ENCODE peak calls at places on chromosomes 12 and 14, in six cellular contexts. X is fibroblast of the aortic adventitia, V is psoas muscle, S is PC-9, F is colonic mucosa, K is neural progenitor cell. J is an unnamed sample.

GRCh38 chr12:104464899-104465298 is 8.2 kb downstream of the CHST11 start:
- DNase-seq in S (no peak), X (no peak), K (no peak), F (no peak), V (no peak), J (no peak)

GRCh38 chr12:48001426-48002178 is 2.7 kb downstream of the COL2A1 start:
- DNase-seq in S (peak; percentile 41), F (peak; percentile 69), V (peak; percentile 55), X (peak; percentile 23), K (peak; percentile 90), J (no peak)

GRCh38 chr12:17151917-17152316 is 546.0 kb upstream of the LMO3 start:
- DNase-seq in K (no peak), F (no peak), S (no peak), X (no peak), V (no peak), J (no peak)

GRCh38 chr12:49560695-49561094 is 7.2 kb downstream of the MCRS1 start:
- DNase-seq in V (no peak), S (no peak), X (no peak), F (no peak), K (no peak), J (no peak)

GRCh38 chr12:233615-233968 is 19.6 kb upstream of the SLC6A12 start:
- DNase-seq in S (no peak), X (no peak), F (no peak), K (no peak), V (no peak), J (no peak)

GRCh38 chr14:21278632-21279031 is 1.3 kb upstream of the RPGRIP1 start:
- DNase-seq in F (no peak), K (no peak), X (no peak), S (no peak), V (no peak), J (no peak)

GRCh38 chr12:124428136-124428791 is 133.4 kb downstream of the RFLNA start:
- DNase-seq in V (peak; percentile 62), S (no peak), X (peak; percentile 80), K (no peak), F (no peak), J (no peak)

GRCh38 chr14:68526420-68527105 is 266.3 kb downstream of the ZFP36L1 start:
- DNase-seq in F (no peak), K (no peak), S (peak; percentile 74), X (peak; percentile 37), V (no peak), J (no peak)

GRCh38 chr12:46177842-46178608 is 90.8 kb downstream of the SLC38A1 start:
- DNase-seq in S (no peak), K (no peak), X (no peak), V (no peak), F (no peak), J (peak; percentile 49)

GRCh38 chr12:51082561-51083139 is 746 bp downstream of the CSRNP2 start:
- DNase-seq in F (peak; percentile 39), V (no peak), X (peak; percentile 47), K (no peak), S (peak; percentile 12), J (peak; percentile 14)

GRCh38 chr14:64296561-64296960 is 2.4 kb upstream of the ESR2 start:
- DNase-seq in K (no peak), V (no peak), F (no peak), S (no peak), X (peak; percentile 27), J (no peak)

GRCh38 chr12:131710464-131711457 is at the start of gene SFSWAP:
- DNase-seq in X (peak; percentile 83), S (peak; percentile 59), V (peak; percentile 82), K (peak; percentile 87), F (peak; percentile 79), J (peak; percentile 90)
- TF ChIP-seq CTCF in X (no peak), S (no peak), V (no peak), K (no peak), F (no peak), J (no peak)

DNA sequence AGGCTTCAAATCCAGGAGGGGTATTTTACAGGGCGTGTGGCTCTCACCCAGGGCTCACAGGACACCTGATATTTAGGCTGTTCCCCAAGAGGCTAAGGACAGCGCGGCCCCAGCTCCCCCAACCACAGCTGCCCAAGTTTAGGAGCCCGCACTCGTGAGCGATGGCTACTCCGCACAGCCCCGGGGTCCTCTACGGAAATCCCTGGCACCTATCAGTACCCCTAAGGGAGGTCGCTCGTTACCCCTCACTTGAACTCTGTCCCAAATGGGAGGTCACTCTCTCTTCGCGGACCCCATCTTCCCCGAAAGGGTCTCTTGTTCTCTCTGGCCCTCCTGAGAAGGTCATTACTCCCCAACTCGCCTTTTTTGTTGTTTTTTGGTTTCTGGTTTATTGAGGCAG is 708 bp upstream of the P2RX4 start:
- DNase-seq in V (no peak), X (no peak), K (no peak), F (no peak), S (no peak), J (no peak)
- H3K4me3 ChIP-seq in V (peak overlapping the region; percentile 69), X (no peak overlapping the region), K (peak overlapping the region; percentile 74), F (no peak overlapping the region), S (peak overlapping the region; percentile 70), J (peak overlapping the region; percentile 56)

GRCh38 chr14:32012571-32012970 is 64.5 kb upstream of the ARHGAP5 start:
- DNase-seq in V (no peak), F (no peak), S (no peak), X (no peak), K (no peak), J (no peak)

GRCh38 chr14:32011225-32011624 is 65.9 kb upstream of the ARHGAP5 start:
- DNase-seq in K (no peak), X (no peak), S (no peak), V (no peak), F (no peak), J (no peak)

GRCh38 chr14:32014498-32014897 is 62.6 kb upstream of the ARHGAP5 start:
- DNase-seq in V (no peak), K (no peak), X (no peak), S (no peak), F (no peak), J (no peak)

GRCh38 chr14:32012062-32012461 is 65.0 kb upstream of the ARHGAP5 start:
- DNase-seq in S (no peak), X (no peak), F (no peak), V (no peak), K (no peak), J (no peak)

GRCh38 chr14:32013083-32013482 is 64.0 kb upstream of the ARHGAP5 start:
- DNase-seq in X (no peak), K (peak; percentile 44), F (no peak), V (no peak), S (no peak), J (no peak)
- TF ChIP-seq CTCF in X (no peak), K (peak; percentile 47), F (no peak), V (no peak), S (no peak), J (no peak)

GRCh38 chr12:76265424-76266180 is 82.6 kb downstream of the BBS10 start:
- DNase-seq in K (no peak), X (no peak), V (no peak), S (no peak), F (no peak), J (no peak)

GRCh38 chr12:76268267-76268666 is 79.9 kb downstream of the BBS10 start:
- DNase-seq in X (no peak), F (no peak), V (no peak), K (no peak), S (no peak), J (no peak)

GRCh38 chr12:76260390-76260748 is 87.8 kb downstream of the BBS10 start:
- DNase-seq in V (no peak), S (no peak), F (no peak), X (peak; percentile 55), K (no peak), J (no peak)

GRCh38 chr12:76266797-76267196 is 81.4 kb downstream of the BBS10 start:
- DNase-seq in F (no peak), K (no peak), V (peak; percentile 64), S (no peak), X (peak; percentile 67), J (no peak)

DNA sequence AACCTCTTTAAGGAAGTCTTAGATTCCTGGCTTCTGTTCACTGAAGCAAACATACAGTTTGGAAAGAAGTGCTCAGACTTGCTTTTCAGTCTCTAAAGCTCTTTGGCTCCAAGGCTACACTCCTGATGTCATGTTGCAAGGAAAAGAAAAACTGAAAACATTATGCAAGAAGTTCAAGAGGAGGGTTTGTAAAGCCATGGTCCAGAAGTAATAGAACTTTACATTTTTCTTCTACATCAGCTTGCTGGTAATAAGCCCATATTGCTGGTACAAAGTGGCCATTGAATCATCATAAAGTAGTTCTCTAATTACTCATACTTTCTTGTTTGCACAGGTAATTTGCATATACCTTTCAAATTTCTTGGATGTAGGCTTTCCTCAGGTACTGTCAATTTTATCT is 83.6 kb downstream of the BBS10 start:
- DNase-seq in F (no peak), K (no peak), S (no peak), X (peak; percentile 67), V (no peak), J (no peak)
- H3K4me3 ChIP-seq in F (no peak overlapping the region), K (no peak overlapping the region), S (no peak overlapping the region), X (no peak overlapping the region), V (no peak overlapping the region), J (no peak overlapping the region)

DNA sequence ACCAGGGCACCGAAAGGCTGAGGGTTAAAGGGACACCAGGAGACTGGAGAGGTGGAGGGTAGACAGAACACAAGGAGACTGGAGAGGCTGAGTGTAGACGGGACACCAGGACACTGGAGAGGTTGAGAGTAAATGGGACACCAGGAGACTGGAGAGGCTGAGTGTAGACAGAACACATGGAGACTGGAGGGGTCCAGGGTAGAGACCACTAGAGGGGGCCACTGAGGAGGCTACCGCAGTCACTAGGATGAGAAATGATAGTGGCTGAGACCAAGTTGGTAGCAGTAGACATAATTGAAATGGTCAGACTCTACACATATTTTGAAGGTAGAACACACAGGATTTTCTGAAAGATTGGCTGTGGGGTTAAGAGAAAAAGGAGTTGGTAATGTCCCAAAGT is 68.2 kb downstream of the PAH start:
- DNase-seq in K (no peak), V (no peak), X (no peak), F (no peak), S (no peak), J (no peak)
- TF ChIP-seq CTCF in K (peak; percentile 18), V (no peak), X (no peak), F (no peak), S (no peak), J (peak; percentile 10)

DNA sequence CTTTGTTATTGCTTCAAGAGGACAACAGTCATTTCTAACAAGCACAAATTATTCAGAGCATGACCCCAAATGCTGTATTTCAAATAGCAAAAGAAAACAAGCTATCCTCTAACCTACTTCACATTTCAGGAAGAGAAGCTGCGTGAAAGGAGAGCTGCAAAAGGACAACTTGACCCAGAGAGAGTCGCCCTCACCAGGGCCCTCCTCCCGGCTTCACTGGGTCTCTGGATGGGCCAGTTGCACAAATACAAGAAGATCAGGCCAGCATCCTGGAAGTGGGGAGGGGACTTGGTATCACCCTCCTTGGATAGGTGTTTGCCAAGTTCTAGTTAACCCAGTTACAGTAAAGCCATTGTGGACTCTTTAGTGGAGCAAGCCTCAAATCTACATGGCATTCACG is 166.8 kb upstream of the DIO2 start:
- DNase-seq in F (no peak), X (no peak), K (no peak), V (no peak), S (no peak), J (no peak)
- H3K4me3 ChIP-seq in F (no peak overlapping the region), X (no peak overlapping the region), K (no peak overlapping the region), V (no peak overlapping the region), S (no peak overlapping the region), J (no peak overlapping the region)